ENCODE peak calls at places on chromosomes 4 and X, in seven cellular contexts. U is SK-N-SH, K is GM12891, T is HepG2, E is H1, O is K562, N is GM12878. V is an unnamed sample.

GRCh38 chr4:94228488-94229216 is 21.0 kb downstream of the SMARCAD1 start:
- DNase-seq in N (no peak), U (no peak), O (no peak), K (no peak), E (no peak), T (no peak), V (no peak)

GRCh38 chr4:80079255-80079923 is 6.4 kb upstream of the ANTXR2 start:
- DNase-seq in U (no peak), E (no peak), T (no peak), N (no peak), O (no peak), K (no peak), V (no peak)

GRCh38 chrX:97389761-97390192 is 506.1 kb downstream of the RPA4 start:
- DNase-seq in T (no peak), O (no peak), U (no peak), K (no peak), N (no peak), E (no peak), V (no peak)

GRCh38 chr4:76850010-76850441 is 47.9 kb downstream of the SOWAHB start:
- DNase-seq in N (no peak), T (peak), U (no peak), K (no peak), O (no peak), E (no peak), V (no peak)

GRCh38 chrX:23766650-23767551 is 16.1 kb upstream of the SAT1 start:
- DNase-seq in K (no peak), N (no peak), O (no peak), T (no peak), U (peak), E (no peak), V (no peak)

GRCh38 chr4:154709550-154709949 is 34.2 kb upstream of the LRAT start:
- DNase-seq in K (no peak), T (no peak), U (no peak), N (no peak), O (no peak), E (no peak), V (no peak)

GRCh38 chr4:184792950-184793555 is 32.7 kb downstream of the ACSL1 start:
- DNase-seq in K (no peak), O (no peak), T (peak), N (no peak), E (no peak), U (no peak), V (no peak)

GRCh38 chr4:138981930-138982390 is 33.6 kb upstream of the NOCT start:
- DNase-seq in U (no peak), O (no peak), E (no peak), N (no peak), T (peak), K (no peak), V (no peak)

GRCh38 chrX:139734996-139735395 is 27.0 kb upstream of the MCF2 start:
- DNase-seq in E (no peak), T (no peak), K (no peak), N (no peak), O (no peak), U (no peak), V (no peak)

GRCh38 chr4:8848507-8849265 is 23.0 kb downstream of the HMX1 start:
- DNase-seq in O (no peak), K (no peak), T (no peak), N (no peak), E (no peak), U (peak), V (no peak)

GRCh38 chrX:460823-461640 is 74.3 kb upstream of the PPP2R3B start:
- DNase-seq in T (no peak), O (no peak), U (no peak), K (no peak), N (no peak), E (no peak), V (no peak)

GRCh38 chr4:173095022-173095421 is 73.6 kb upstream of the GALNT7 start:
- DNase-seq in E (no peak), N (no peak), T (no peak), O (no peak), U (no peak), K (no peak), V (no peak)

DNA sequence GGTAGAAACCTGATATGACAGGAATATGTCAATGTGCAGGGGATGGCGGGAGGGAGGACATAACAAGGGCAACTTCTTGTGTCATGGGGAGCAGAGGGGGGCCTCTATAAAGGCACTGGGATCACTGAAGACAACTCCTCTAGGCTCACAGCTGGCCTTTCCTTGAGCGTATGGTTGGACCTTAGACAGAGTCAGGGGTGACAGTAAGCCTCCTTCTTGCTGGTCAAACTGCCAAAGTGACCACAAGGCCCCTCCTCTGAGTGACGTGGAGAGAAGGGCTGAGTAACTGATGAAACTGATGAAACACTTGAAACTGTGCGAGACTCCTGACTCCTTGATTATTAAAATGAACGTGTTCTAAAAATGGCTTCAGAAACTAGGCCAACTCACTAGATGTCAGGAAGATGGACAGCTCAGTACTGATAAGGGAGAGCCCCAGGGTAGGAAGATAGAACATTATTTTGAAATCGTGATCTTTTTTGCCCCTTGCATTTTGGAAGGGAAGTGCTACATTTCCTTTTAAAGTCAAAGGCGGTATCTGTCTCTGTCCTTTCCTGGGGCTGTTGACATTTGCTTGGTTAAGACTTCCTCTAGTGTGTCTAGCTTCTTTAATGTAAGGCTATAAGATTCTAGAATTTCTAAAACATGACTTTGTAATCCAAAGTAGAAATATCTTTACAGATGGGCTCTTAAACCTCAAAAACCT is 1.6 kb downstream of the RAB33A start:
- DNase-seq in E (no peak), T (no peak), U (no peak), K (no peak), O (peak), N (peak), V (no peak)
- TF ChIP-seq TAF1 in E (no peak), T (no peak), U (no peak), K (no peak), O (peak), N (no peak), V (no peak)

GRCh38 chr4:78645853-78646757 is 94.5 kb downstream of the ANXA3 start:
- DNase-seq in T (peak), E (no peak), U (no peak), K (no peak), N (no peak), O (no peak), V (no peak)

GRCh38 chr4:78644063-78644691 is 92.6 kb downstream of the ANXA3 start:
- DNase-seq in O (no peak), E (no peak), T (no peak), N (no peak), K (no peak), U (no peak), V (no peak)

GRCh38 chr4:78644744-78645330 is 93.3 kb downstream of the ANXA3 start:
- DNase-seq in O (peak), N (no peak), U (peak), E (no peak), K (no peak), T (peak), V (no peak)

GRCh38 chr4:78647272-78647671 is 95.7 kb downstream of the ANXA3 start:
- DNase-seq in E (no peak), O (no peak), N (no peak), U (no peak), K (no peak), T (no peak), V (no peak)

GRCh38 chr4:78642934-78643333 is 91.4 kb downstream of the ANXA3 start:
- DNase-seq in K (no peak), T (no peak), O (no peak), E (no peak), N (no peak), U (no peak), V (no peak)
- TF ChIP-seq TAF1 in K (no peak), T (no peak), O (no peak), E (no peak), N (no peak), U (no peak), V (no peak)

GRCh38 chrX:13489451-13489850 is 80.0 kb upstream of the EGFL6 start:
- DNase-seq in N (no peak), U (no peak), K (no peak), T (no peak), E (no peak), O (no peak), V (no peak)

GRCh38 chrX:13488706-13489105 is 80.7 kb upstream of the EGFL6 start:
- DNase-seq in O (no peak), T (no peak), N (no peak), E (no peak), U (no peak), K (no peak), V (no peak)

GRCh38 chrX:13485167-13485566 is 84.2 kb upstream of the EGFL6 start:
- DNase-seq in N (no peak), O (no peak), T (no peak), K (no peak), U (no peak), E (no peak), V (no peak)

GRCh38 chrX:13491061-13491460 is 78.3 kb upstream of the EGFL6 start:
- DNase-seq in N (no peak), T (no peak), O (no peak), U (no peak), K (no peak), E (no peak), V (no peak)

GRCh38 chrX:13487731-13488505 is 81.5 kb upstream of the EGFL6 start:
- DNase-seq in O (peak), T (peak), U (peak), N (peak), K (no peak), E (peak), V (peak)
- TF ChIP-seq TAF1 in O (no peak), T (no peak), U (no peak), N (no peak), K (no peak), E (no peak), V (no peak)

GRCh38 chr4:24240655-24241054 is 343.7 kb downstream of the DHX15 start:
- DNase-seq in O (no peak), U (no peak), T (no peak), N (no peak), K (no peak), E (no peak), V (no peak)
- TF ChIP-seq TAF1 in O (no peak), U (no peak), T (no peak), N (no peak), K (no peak), E (no peak), V (no peak)

GRCh38 chr4:174604198-174604597 is 81.9 kb upstream of the HPGD start:
- DNase-seq in O (no peak), U (no peak), T (no peak), E (no peak), N (no peak), K (no peak), V (no peak)
- TF ChIP-seq TAF1 in O (no peak), U (no peak), T (no peak), E (no peak), N (no peak), K (no peak), V (no peak)

V was measured in GM12892.